ENCODE peak calls at places on chromosomes 11 and 22, in five cellular contexts. O, R, G, X and Z are unnamed samples.

GRCh38 chr11:57800444-57801184 is 39.0 kb downstream of the CTNND1 start:
- DNase-seq in O (peak), R (peak), G (peak), X (no peak), Z (peak)

GRCh38 chr11:112453601-112454577 is 193.2 kb upstream of the PLET1 start:
- DNase-seq in O (peak), R (peak), G (peak), X (peak), Z (peak)

GRCh38 chr22:21074092-21074715 is 28.5 kb downstream of the LRRC74B start:
- DNase-seq in O (no peak), R (peak), G (no peak), X (no peak), Z (no peak)

GRCh38 chr11:107821199-107821926 is 37.2 kb downstream of the SLC35F2 start:
- DNase-seq in O (no peak), R (no peak), G (no peak), X (no peak), Z (no peak)

GRCh38 chr22:48871176-48871840 is 956.4 kb downstream of the BRD1 start:
- DNase-seq in O (no peak), R (no peak), G (no peak), X (no peak), Z (no peak)

GRCh38 chr11:22338465-22338810 is 257 bp downstream of the SLC17A6 start:
- DNase-seq in O (peak), R (no peak), G (no peak), X (no peak), Z (no peak)

GRCh38 chr11:125055107-125055715 is 7.9 kb upstream of the SLC37A2 start:
- DNase-seq in O (no peak), R (no peak), G (no peak), X (no peak), Z (no peak)

GRCh38 chr11:106794058-106794457 is 224.2 kb downstream of the GUCY1A2 start:
- DNase-seq in O (no peak), R (no peak), G (no peak), X (no peak), Z (no peak)

GRCh38 chr22:35938226-35938625 is 90.4 kb downstream of the RBFOX2 start:
- DNase-seq in O (no peak), R (no peak), G (no peak), X (no peak), Z (no peak)

GRCh38 chr11:43119275-43119970 is 192.4 kb upstream of the API5 start:
- DNase-seq in O (peak), R (no peak), G (no peak), X (no peak), Z (no peak)

GRCh38 chr11:134911514-134912180 is 499.6 kb upstream of the B3GAT1 start:
- DNase-seq in O (no peak), R (no peak), G (no peak), X (no peak), Z (peak)

GRCh38 chr11:11931461-11932055 is 76.9 kb downstream of the DKK3 start:
- DNase-seq in O (peak), R (peak), G (peak), X (no peak), Z (peak)

GRCh38 chr11:115961168-115962003 is 457.2 kb upstream of the CADM1 start:
- DNase-seq in O (no peak), R (no peak), G (no peak), X (no peak), Z (no peak)
- TF ChIP-seq YY1 in O (no peak), R (no peak), G (no peak), X (no peak), Z (no peak)

GRCh38 chr11:48210052-48210451 is 6.6 kb upstream of the OR4B1 start:
- DNase-seq in O (peak), R (no peak), G (peak), X (no peak), Z (no peak)
- TF ChIP-seq YY1 in O (no peak), R (no peak), G (no peak), X (no peak), Z (no peak)

GRCh38 chr11:7204778-7205177 is 46.9 kb upstream of the SYT9 start:
- DNase-seq in O (no peak), R (no peak), G (no peak), X (no peak), Z (no peak)
- TF ChIP-seq YY1 in O (no peak), R (no peak), G (no peak), X (no peak), Z (no peak)

DNA sequence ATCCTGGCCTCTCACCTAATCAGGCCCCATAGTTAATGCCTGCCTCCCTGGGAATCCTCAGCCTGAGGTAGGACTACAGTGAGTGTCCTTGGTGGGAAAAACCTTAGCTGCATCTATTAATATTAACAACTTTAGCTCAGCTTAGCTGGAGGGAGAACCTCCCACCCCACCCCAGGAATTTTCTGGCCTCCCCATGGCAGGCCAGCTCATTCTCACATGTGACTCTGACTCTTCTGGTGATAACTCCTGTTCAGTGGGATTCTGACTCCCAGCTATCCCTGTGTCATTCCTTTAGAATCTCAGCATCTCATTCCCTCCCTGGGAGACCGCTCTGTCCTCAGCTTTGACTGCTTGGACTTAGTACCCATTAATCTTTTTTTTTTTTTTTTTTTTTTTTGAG is 14.5 kb downstream of the ART5 start:
- DNase-seq in O (no peak), R (no peak), G (no peak), X (no peak), Z (no peak)
- TF ChIP-seq YY1 in O (no peak), R (no peak), G (no peak), X (no peak), Z (no peak)

GRCh38 chr11:94545641-94546470 is 2.1 kb downstream of the FUT4 start:
- DNase-seq in O (no peak), R (no peak), G (no peak), X (no peak), Z (no peak)

GRCh38 chr11:94544582-94544831 is 786 bp downstream of the FUT4 start:
- DNase-seq in O (no peak), R (no peak), G (no peak), X (no peak), Z (no peak)

GRCh38 chr11:94546886-94547285 is 3.2 kb downstream of the FUT4 start:
- DNase-seq in O (no peak), R (no peak), G (no peak), X (no peak), Z (no peak)

GRCh38 chr11:94543695-94544581 is at the start of gene FUT4:
- DNase-seq in O (peak), R (peak), G (peak), X (peak), Z (peak)

DNA sequence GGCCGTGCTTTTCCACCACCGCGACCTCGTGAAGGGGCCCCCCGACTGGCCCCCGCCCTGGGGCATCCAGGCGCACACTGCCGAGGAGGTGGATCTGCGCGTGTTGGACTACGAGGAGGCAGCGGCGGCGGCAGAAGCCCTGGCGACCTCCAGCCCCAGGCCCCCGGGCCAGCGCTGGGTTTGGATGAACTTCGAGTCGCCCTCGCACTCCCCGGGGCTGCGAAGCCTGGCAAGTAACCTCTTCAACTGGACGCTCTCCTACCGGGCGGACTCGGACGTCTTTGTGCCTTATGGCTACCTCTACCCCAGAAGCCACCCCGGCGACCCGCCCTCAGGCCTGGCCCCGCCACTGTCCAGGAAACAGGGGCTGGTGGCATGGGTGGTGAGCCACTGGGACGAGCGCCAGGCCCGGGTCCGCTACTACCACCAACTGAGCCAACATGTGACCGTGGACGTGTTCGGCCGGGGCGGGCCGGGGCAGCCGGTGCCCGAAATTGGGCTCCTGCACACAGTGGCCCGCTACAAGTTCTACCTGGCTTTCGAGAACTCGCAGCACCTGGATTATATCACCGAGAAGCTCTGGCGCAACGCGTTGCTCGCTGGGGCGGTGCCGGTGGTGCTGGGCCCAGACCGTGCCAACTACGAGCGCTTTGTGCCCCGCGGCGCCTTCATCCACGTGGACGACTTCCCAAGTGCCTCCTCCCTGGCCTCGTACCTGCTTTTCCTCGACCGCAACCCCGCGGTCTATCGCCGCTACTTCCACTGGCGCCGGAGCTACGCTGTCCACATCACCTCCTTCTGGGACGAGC is 1.3 kb downstream of the FUT4 start:
- DNase-seq in O (no peak), R (no peak), G (no peak), X (no peak), Z (no peak)
- TF ChIP-seq YY1 in O (no peak), R (no peak), G (no peak), X (no peak), Z (no peak)

DNA sequence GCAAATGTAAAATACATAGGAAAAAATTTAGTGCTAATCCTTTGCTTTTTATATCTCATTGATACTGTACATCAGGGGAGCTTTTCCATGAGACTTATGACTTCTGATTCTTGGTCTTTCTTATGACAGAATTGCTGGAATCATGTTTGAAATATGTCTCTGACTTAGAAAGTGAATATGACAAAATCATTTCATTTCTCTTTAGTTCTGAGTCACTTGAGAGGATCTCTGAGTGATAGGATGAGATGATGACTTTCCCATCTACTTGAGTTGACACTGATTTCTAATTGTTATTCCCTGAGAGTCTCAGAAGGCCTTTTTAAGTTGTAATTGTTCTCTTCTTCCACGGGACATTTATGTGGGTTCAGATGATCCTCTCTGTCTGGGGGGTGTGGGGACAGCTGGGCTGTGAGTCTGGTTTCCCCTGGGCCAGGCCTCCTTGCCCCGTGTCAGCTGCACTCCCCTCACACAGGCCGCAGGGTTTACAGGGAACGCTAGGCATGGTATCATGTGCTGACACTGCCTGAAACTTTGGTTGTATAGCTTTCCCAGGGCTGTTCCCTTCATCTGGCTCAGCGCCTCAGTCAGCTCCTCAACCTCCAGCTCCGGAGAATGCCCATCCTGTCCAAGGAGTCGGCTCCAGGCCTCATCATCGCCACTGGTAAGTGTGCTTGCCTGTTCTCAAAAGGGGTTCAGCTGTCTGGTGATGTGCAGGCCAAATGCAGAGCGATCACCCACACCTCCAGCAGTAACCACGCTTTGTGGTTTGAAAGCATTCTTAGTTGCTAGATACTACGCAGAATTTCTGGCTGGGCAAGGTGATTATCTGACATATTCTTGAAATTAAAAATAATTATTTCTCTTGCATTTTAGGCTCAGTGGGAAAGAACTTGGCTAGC is 69.5 kb upstream of the SORL1-AS1 start:
- DNase-seq in O (no peak), R (no peak), G (no peak), X (no peak), Z (no peak)
- TF ChIP-seq YY1 in O (no peak), R (no peak), G (no peak), X (no peak), Z (no peak)

GRCh38 chr11:123086315-123086714 is 24.4 kb upstream of the HSPA8 start:
- DNase-seq in O (no peak), R (no peak), G (no peak), X (no peak), Z (no peak)

GRCh38 chr11:123082977-123083376 is 21.0 kb upstream of the HSPA8 start:
- DNase-seq in O (no peak), R (no peak), G (no peak), X (no peak), Z (no peak)

GRCh38 chr11:123085497-123085896 is 23.6 kb upstream of the HSPA8 start:
- DNase-seq in O (no peak), R (no peak), G (no peak), X (no peak), Z (no peak)

GRCh38 chr11:123084454-123084853 is 22.5 kb upstream of the HSPA8 start:
- DNase-seq in O (no peak), R (no peak), G (no peak), X (no peak), Z (no peak)

DNA sequence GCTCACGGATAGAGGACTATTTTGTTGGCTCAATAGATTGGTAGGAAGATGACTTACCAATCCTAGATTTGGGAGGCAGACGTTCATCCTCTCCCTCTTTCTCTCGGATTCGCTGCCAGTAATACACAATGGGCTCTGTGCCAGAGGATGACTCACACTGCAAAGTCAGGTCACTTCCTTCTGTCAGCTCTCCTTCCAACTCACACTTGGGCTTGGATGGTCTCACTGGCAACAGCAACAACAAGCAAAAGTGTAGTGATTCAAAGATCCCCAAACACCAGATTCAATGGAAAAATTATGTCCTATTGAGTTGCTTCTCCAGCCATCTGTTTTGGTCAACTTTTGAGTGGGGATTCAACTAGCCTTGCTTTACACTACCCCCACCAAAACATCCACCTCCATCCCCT is 21.7 kb upstream of the HSPA8 start:
- DNase-seq in O (no peak), R (peak), G (peak), X (no peak), Z (peak)
- TF ChIP-seq YY1 in O (no peak), R (no peak), G (no peak), X (no peak), Z (peak)

GRCh38 chr11:69209936-69210659 is 54.4 kb downstream of the SMIM38 start:
- DNase-seq in O (no peak), R (no peak), G (peak), X (no peak), Z (no peak)
- TF ChIP-seq YY1 in O (no peak), R (no peak), G (no peak), X (no peak), Z (no peak)